ENCODE peak calls at places on chromosome 1, in ten cellular contexts. X, P, R, F, K, D, S, M, Q and V are unnamed samples.

GRCh38 chr1:119542492-119542946 is 35.5 kb downstream of the HSD3B1 start:
- DNase-seq in X (no peak), P (no peak), R (no peak), F (no peak), K (no peak), D (no peak), S (no peak), M (no peak), Q (no peak), V (no peak)

GRCh38 chr1:227369102-227369760 is 50.9 kb upstream of the CDC42BPA start:
- DNase-seq in X (no peak), P (no peak), R (no peak), F (no peak), K (no peak), D (no peak), S (no peak), M (peak), Q (no peak), V (no peak)

GRCh38 chr1:229035054-229035747 is 235.7 kb upstream of the RAB4A start:
- DNase-seq in X (no peak), P (no peak), R (no peak), F (no peak), K (no peak), D (no peak), S (no peak), M (no peak), Q (no peak), V (no peak)

GRCh38 chr1:235423214-235423652 is 56.0 kb downstream of the TBCE start:
- DNase-seq in X (no peak), P (no peak), R (no peak), F (no peak), K (no peak), D (no peak), S (no peak), M (no peak), Q (no peak), V (no peak)

GRCh38 chr1:228141082-228141870 is 1.2 kb downstream of the GUK1 start:
- DNase-seq in X (no peak), P (peak), R (no peak), F (peak), K (no peak), D (peak), S (peak), M (no peak), Q (peak), V (peak)

GRCh38 chr1:67429528-67430357 is 459 bp downstream of the SERBP1 start:
- DNase-seq in X (peak), P (peak), R (no peak), F (peak), K (no peak), D (peak), S (peak), M (peak), Q (peak), V (peak)

GRCh38 chr1:29504266-29504665 is 267.9 kb downstream of the PTPRU start:
- DNase-seq in X (peak), P (no peak), R (no peak), F (no peak), K (no peak), D (no peak), S (no peak), M (no peak), Q (no peak), V (no peak)

GRCh38 chr1:214208525-214208924 is 72.4 kb upstream of the SMYD2 start:
- DNase-seq in X (no peak), P (no peak), R (no peak), F (no peak), K (no peak), D (no peak), S (no peak), M (no peak), Q (no peak), V (no peak)

GRCh38 chr1:16112558-16113555 is 39.4 kb upstream of the FAM131C start:
- DNase-seq in X (no peak), P (no peak), R (no peak), F (no peak), K (no peak), D (no peak), S (peak), M (peak), Q (no peak), V (no peak)

GRCh38 chr1:10796029-10796944 is at the start of gene CASZ1:
- DNase-seq in X (no peak), P (peak), R (peak), F (peak), K (peak), D (peak), S (peak), M (peak), Q (peak), V (peak)

GRCh38 chr1:111592389-111593361 is 26.9 kb upstream of the RAP1A start:
- DNase-seq in X (peak), P (peak), R (peak), F (peak), K (peak), D (peak), S (peak), M (peak), Q (peak), V (peak)

GRCh38 chr1:223504741-223505140 is 111.5 kb downstream of the CCDC185 start:
- DNase-seq in X (no peak), P (peak), R (no peak), F (no peak), K (peak), D (no peak), S (no peak), M (no peak), Q (no peak), V (no peak)

GRCh38 chr1:165152727-165153126 is 203.8 kb downstream of the LMX1A start:
- DNase-seq in X (no peak), P (no peak), R (no peak), F (no peak), K (no peak), D (no peak), S (peak), M (peak), Q (no peak), V (no peak)

GRCh38 chr1:43774359-43774758 is 67.0 kb downstream of the ST3GAL3 start:
- DNase-seq in X (no peak), P (no peak), R (no peak), F (no peak), K (peak), D (no peak), S (peak), M (no peak), Q (no peak), V (no peak)

GRCh38 chr1:231337472-231338269 is at the start of gene EXOC8:
- DNase-seq in X (peak), P (peak), R (peak), F (peak), K (peak), D (peak), S (peak), M (peak), Q (peak), V (peak)

GRCh38 chr1:207052736-207053545 is at the start of gene PFKFB2:
- DNase-seq in X (peak), P (peak), R (peak), F (peak), K (peak), D (peak), S (peak), M (peak), Q (peak), V (peak)

GRCh38 chr1:213327318-213327667 is 276.3 kb downstream of the RPS6KC1 start:
- DNase-seq in X (no peak), P (no peak), R (no peak), F (peak), K (peak), D (peak), S (no peak), M (no peak), Q (no peak), V (no peak)

GRCh38 chr1:110523011-110523410 is 4.0 kb upstream of the KCNA10 start:
- DNase-seq in X (no peak), P (no peak), R (no peak), F (no peak), K (no peak), D (no peak), S (no peak), M (no peak), Q (no peak), V (no peak)

GRCh38 chr1:161261859-161262225 is 3.3 kb downstream of the PCP4L1 start:
- DNase-seq in X (no peak), P (no peak), R (no peak), F (no peak), K (no peak), D (no peak), S (no peak), M (no peak), Q (no peak), V (no peak)

GRCh38 chr1:202923533-202923932 is 3.5 kb downstream of the KLHL12 start:
- DNase-seq in X (no peak), P (no peak), R (no peak), F (no peak), K (no peak), D (no peak), S (no peak), M (no peak), Q (no peak), V (no peak)

GRCh38 chr1:229907884-229908633 is 159.0 kb upstream of the GALNT2 start:
- DNase-seq in X (no peak), P (no peak), R (no peak), F (no peak), K (no peak), D (no peak), S (no peak), M (no peak), Q (no peak), V (no peak)

GRCh38 chr1:200260587-200261335 is 149.1 kb downstream of the ZNF281 start:
- DNase-seq in X (no peak), P (no peak), R (no peak), F (no peak), K (no peak), D (no peak), S (no peak), M (no peak), Q (no peak), V (no peak)

GRCh38 chr1:168092566-168093355 is 44.0 kb downstream of the GPR161 start:
- DNase-seq in X (no peak), P (peak), R (no peak), F (no peak), K (no peak), D (no peak), S (no peak), M (peak), Q (no peak), V (no peak)

GRCh38 chr1:118786454-118787155 is 201.5 kb downstream of the TBX15 start:
- DNase-seq in X (no peak), P (no peak), R (no peak), F (no peak), K (no peak), D (no peak), S (no peak), M (no peak), Q (no peak), V (no peak)

GRCh38 chr1:94739521-94740061 is 80.6 kb upstream of the SLC44A3 start:
- DNase-seq in X (no peak), P (no peak), R (no peak), F (peak), K (peak), D (no peak), S (peak), M (no peak), Q (no peak), V (no peak)

GRCh38 chr1:46767649-46768282 is 31.1 kb upstream of the CYP4B1 start:
- DNase-seq in X (no peak), P (no peak), R (no peak), F (no peak), K (no peak), D (peak), S (peak), M (peak), Q (no peak), V (no peak)

GRCh38 chr1:96538883-96539282 is 182.7 kb upstream of the PTBP2 start:
- DNase-seq in X (no peak), P (peak), R (no peak), F (no peak), K (peak), D (peak), S (no peak), M (peak), Q (no peak), V (no peak)

GRCh38 chr1:17861685-17862084 is 106.6 kb downstream of the ACTL8 start:
- DNase-seq in X (no peak), P (no peak), R (no peak), F (no peak), K (peak), D (no peak), S (no peak), M (no peak), Q (no peak), V (no peak)

GRCh38 chr1:40981702-40982448 is 2.4 kb downstream of the CTPS1 start:
- DNase-seq in X (no peak), P (no peak), R (no peak), F (no peak), K (no peak), D (no peak), S (no peak), M (no peak), Q (no peak), V (no peak)

GRCh38 chr1:46285730-46286477 is 17.5 kb downstream of the LRRC41 start:
- DNase-seq in X (no peak), P (no peak), R (no peak), F (peak), K (no peak), D (no peak), S (no peak), M (peak), Q (no peak), V (no peak)

GRCh38 chr1:145997156-145998023 is 1.0 kb upstream of the TXNIP start:
- DNase-seq in X (peak), P (no peak), R (no peak), F (peak), K (no peak), D (no peak), S (no peak), M (no peak), Q (no peak), V (no peak)

GRCh38 chr1:231666957-231667601 is 40.5 kb downstream of the DISC1 start:
- DNase-seq in X (no peak), P (no peak), R (no peak), F (no peak), K (no peak), D (no peak), S (no peak), M (peak), Q (no peak), V (no peak)

GRCh38 chr1:117060441-117061317 is 553 bp downstream of the TTF2 start:
- DNase-seq in X (peak), P (peak), R (no peak), F (no peak), K (peak), D (no peak), S (no peak), M (no peak), Q (no peak), V (no peak)

GRCh38 chr1:214494706-214495105 is 56.7 kb downstream of the PTPN14 start:
- DNase-seq in X (no peak), P (no peak), R (no peak), F (no peak), K (no peak), D (no peak), S (peak), M (no peak), Q (no peak), V (no peak)

GRCh38 chr1:219325368-219325742 is 151.7 kb downstream of the LYPLAL1 start:
- DNase-seq in X (no peak), P (no peak), R (no peak), F (no peak), K (no peak), D (no peak), S (no peak), M (no peak), Q (no peak), V (no peak)
- H3K4me3 ChIP-seq in X (no peak), P (no peak), R (no peak), F (no peak), K (no peak), D (no peak), S (no peak), M (no peak), Q (no peak), V (no peak)

GRCh38 chr1:115069186-115069585 is 20.1 kb downstream of the TSPAN2 start:
- DNase-seq in X (no peak), P (no peak), R (no peak), F (no peak), K (no peak), D (no peak), S (peak), M (no peak), Q (no peak), V (no peak)
- TF ChIP-seq CTCF in X (no peak), P (no peak), R (no peak), F (no peak), K (no peak), D (no peak), S (no peak), M (no peak), Q (no peak), V (no peak)

DNA sequence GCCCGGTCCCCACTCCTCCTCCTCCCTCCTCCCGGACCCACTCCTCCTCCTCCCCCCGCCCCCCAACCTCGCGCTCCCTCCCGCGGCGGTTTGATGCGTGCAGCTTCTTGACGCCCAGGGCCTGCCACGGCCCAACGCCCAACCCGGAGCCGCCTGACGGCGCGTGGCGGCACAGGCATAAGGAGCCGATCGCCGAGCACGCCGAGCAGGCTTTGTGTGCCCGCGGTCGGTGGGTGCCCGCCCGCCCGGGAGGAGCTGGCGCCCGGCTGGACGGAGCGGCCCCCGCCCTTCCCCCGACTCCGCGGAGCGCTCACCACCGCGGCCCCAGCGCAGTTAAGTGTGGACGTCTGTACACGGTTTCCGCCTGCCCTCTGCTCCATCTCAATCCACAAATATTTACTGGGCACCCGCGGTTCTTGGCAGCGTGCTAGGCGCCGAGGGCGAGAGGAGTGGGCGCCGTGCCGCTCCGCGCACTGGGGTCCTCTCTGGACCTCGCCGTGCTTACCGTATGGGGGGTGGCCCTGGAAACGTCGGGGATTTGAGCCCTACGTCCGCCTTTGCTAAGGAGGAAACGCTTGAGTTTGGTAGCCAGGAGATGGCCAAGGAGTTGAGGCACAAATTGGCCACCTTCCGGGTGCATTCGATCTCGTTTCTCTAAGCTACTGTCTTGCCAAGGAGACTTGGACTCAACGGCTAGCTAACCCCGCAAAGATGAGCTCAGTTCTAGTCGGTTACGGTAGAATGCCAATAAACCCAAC is 428 bp upstream of the HDGF start:
- DNase-seq in X (peak), P (peak), R (no peak), F (peak), K (peak), D (peak), S (peak), M (peak), Q (peak), V (peak)
- H3K27ac ChIP-seq in X (peak), P (peak), R (peak), F (peak), K (peak), D (peak), S (peak), M (peak), Q (peak), V (peak)

GRCh38 chr1:61053281-61053711 is 29.1 kb upstream of the NFIA start:
- DNase-seq in X (no peak), P (no peak), R (no peak), F (no peak), K (no peak), D (no peak), S (no peak), M (no peak), Q (no peak), V (no peak)
- H3K4me3 ChIP-seq in X (peak), P (peak), R (peak), F (peak), K (no peak), D (peak), S (no peak), M (peak), Q (peak), V (peak)

GRCh38 chr1:61727544-61727943 is 2.6 kb upstream of the TM2D1 start:
- DNase-seq in X (no peak), P (no peak), R (no peak), F (no peak), K (no peak), D (no peak), S (no peak), M (no peak), Q (no peak), V (no peak)
- TF ChIP-seq CTCF in X (no peak), P (no peak), R (no peak), F (no peak), K (no peak), D (no peak), S (no peak), M (no peak), Q (no peak), V (no peak)